ENCODE peak calls at places on chromosome 10, in eight cellular contexts. V, G, U, B, D, R, W and M are unnamed samples.
A peak's percentile ranks its signal among the peaks of the same experiment; 100 is the strongest.

GRCh38 chr10:119803264-119803663 is 69.4 kb downstream of the MCMBP start:
- DNase-seq in V (no peak), G (no peak), U (no peak), B (no peak), D (no peak), R (no peak), W (peak; percentile 75), M (no peak)

GRCh38 chr10:30114871-30115270 is 55.5 kb upstream of the JCAD start:
- DNase-seq in V (no peak), G (no peak), U (no peak), B (no peak), D (no peak), R (no peak), W (peak; percentile 37), M (no peak)

GRCh38 chr10:46198516-46198915 is 88.3 kb upstream of the ANTXRL start:
- DNase-seq in V (no peak), G (no peak), U (no peak), B (no peak), D (no peak), R (no peak), W (no peak), M (no peak)

GRCh38 chr10:130401860-130402765 is 265.9 kb downstream of the GLRX3 start:
- DNase-seq in V (no peak), G (no peak), U (no peak), B (no peak), D (peak; percentile 32), R (no peak), W (no peak), M (no peak)

GRCh38 chr10:30455816-30456215 is 21.8 kb downstream of the MAP3K8 start:
- DNase-seq in V (peak; percentile 31), G (peak; percentile 72), U (no peak), B (no peak), D (no peak), R (peak; percentile 66), W (no peak), M (no peak)

GRCh38 chr10:128059266-128059850 is 66.9 kb downstream of the MKI67 start:
- DNase-seq in V (no peak), G (peak; percentile 68), U (no peak), B (no peak), D (no peak), R (no peak), W (no peak), M (no peak)

GRCh38 chr10:92569071-92569470 is 4.8 kb downstream of the IDE start:
- DNase-seq in V (no peak), G (no peak), U (no peak), B (no peak), D (no peak), R (no peak), W (peak; percentile 6), M (no peak)

GRCh38 chr10:76337641-76338040 is 906.2 kb downstream of the LRMDA start:
- DNase-seq in V (no peak), G (no peak), U (no peak), B (peak; percentile 69), D (no peak), R (no peak), W (peak; percentile 83), M (no peak)

GRCh38 chr10:110158051-110159005 is 49.1 kb upstream of the MXI1 start:
- DNase-seq in V (no peak), G (no peak), U (no peak), B (no peak), D (peak; percentile 53), R (peak; percentile 43), W (no peak), M (no peak)

GRCh38 chr10:3789621-3790020 is 4.6 kb upstream of the KLF6 start:
- DNase-seq in V (no peak), G (no peak), U (no peak), B (no peak), D (no peak), R (no peak), W (no peak), M (no peak)

GRCh38 chr10:111079241-111079760 is 2.5 kb downstream of the ADRA2A start:
- DNase-seq in V (no peak), G (no peak), U (no peak), B (no peak), D (peak; percentile 48), R (peak; percentile 43), W (no peak), M (no peak)

GRCh38 chr10:93447970-93448369 is 34.2 kb downstream of the MYOF start:
- DNase-seq in V (no peak), G (no peak), U (no peak), B (no peak), D (no peak), R (no peak), W (no peak), M (no peak)

GRCh38 chr10:102352066-102352715 is 43.3 kb upstream of the NFKB2 start:
- DNase-seq in V (peak; percentile 59), G (no peak), U (peak; percentile 42), B (peak; percentile 20), D (peak; percentile 88), R (peak; percentile 79), W (no peak), M (peak; percentile 66)

GRCh38 chr10:96858706-96859050 is 26.6 kb downstream of the LCOR start:
- DNase-seq in V (no peak), G (no peak), U (no peak), B (no peak), D (no peak), R (no peak), W (no peak), M (no peak)

GRCh38 chr10:96863922-96864543 is 31.9 kb downstream of the LCOR start:
- DNase-seq in V (no peak), G (no peak), U (peak; percentile 67), B (no peak), D (no peak), R (no peak), W (peak; percentile 70), M (no peak)

GRCh38 chr10:96858038-96858705 is 26.1 kb downstream of the LCOR start:
- DNase-seq in V (no peak), G (no peak), U (no peak), B (no peak), D (no peak), R (no peak), W (peak; percentile 65), M (no peak)

GRCh38 chr10:96857613-96858012 is 25.5 kb downstream of the LCOR start:
- DNase-seq in V (no peak), G (no peak), U (no peak), B (no peak), D (no peak), R (no peak), W (peak; percentile 48), M (no peak)

GRCh38 chr10:96860631-96861277 is 28.7 kb downstream of the LCOR start:
- DNase-seq in V (no peak), G (no peak), U (no peak), B (no peak), D (no peak), R (no peak), W (no peak), M (no peak)
- H3K4me3 ChIP-seq in V (no peak overlapping the region), G (no peak overlapping the region), U (no peak overlapping the region), B (no peak overlapping the region), D (no peak overlapping the region), R (no peak overlapping the region), W (no peak overlapping the region), M (no peak overlapping the region)

GRCh38 chr10:99207340-99207739 is 28.3 kb downstream of the HPSE2 start:
- DNase-seq in V (no peak), G (no peak), U (no peak), B (no peak), D (no peak), R (no peak), W (no peak), M (no peak)
- H3K9me3 ChIP-seq in V (no peaks in the 10 kb centered on the region), G (no peaks in the 10 kb centered on the region), U (no peaks in the 10 kb centered on the region), B (no peaks in the 10 kb centered on the region), D (no peaks in the 10 kb centered on the region), R (no peaks in the 10 kb centered on the region), W (peaks cover 11% of the 10 kb centered on the region), M (no peaks in the 10 kb centered on the region)

DNA sequence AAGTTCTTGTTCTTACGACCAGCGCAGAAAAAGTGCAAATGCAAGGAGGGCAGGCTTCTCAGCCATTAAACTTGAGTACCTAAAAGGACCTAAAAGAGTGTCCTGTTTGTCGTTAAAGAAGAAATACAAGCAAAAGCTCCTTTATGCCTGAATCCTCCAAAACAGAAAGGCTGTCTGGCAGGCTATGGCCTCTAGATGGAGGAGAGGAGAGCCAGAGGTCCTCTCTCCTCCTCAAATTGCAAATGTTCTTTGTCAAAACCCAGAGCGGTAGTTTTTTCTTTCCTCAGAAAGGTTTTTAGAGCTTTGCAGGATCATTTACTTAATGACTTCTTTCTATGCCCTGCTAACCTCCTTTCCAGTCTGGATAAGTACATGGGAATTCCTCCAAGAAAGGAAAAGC is 1.9 kb upstream of the SORCS1 start:
- DNase-seq in V (no peak), G (no peak), U (no peak), B (no peak), D (peak; percentile 57), R (no peak), W (no peak), M (no peak)
- TF ChIP-seq CTCF in V (no peak), G (no peak), U (no peak), B (no peak), D (peak; percentile 71), R (no peak), W (no peak), M (peak; percentile 44)

GRCh38 chr10:48306265-48306869 is at the start of gene MAPK8:
- DNase-seq in V (peak; percentile 96), G (peak; percentile 98), U (peak; percentile 47), B (peak; percentile 47), D (peak; percentile 99), R (peak; percentile 93), W (peak; percentile 63), M (peak; percentile 96)
- H3K4me3 ChIP-seq in V (peak within 1 kb of the TSS; percentile 97), G (peak within 1 kb of the TSS; percentile 86), U (peak within 1 kb of the TSS; percentile 92), B (peak within 1 kb of the TSS; percentile 80), D (peak within 1 kb of the TSS; percentile 94), R (peak within 1 kb of the TSS; percentile 77), W (peak within 1 kb of the TSS; percentile 85), M (peak within 1 kb of the TSS; percentile 78)

GRCh38 chr10:131556897-131557500 is 245.5 kb upstream of the TCERG1L start:
- DNase-seq in V (no peak), G (no peak), U (no peak), B (no peak), D (no peak), R (no peak), W (no peak), M (no peak)
- H3K9me3 ChIP-seq in V (no peaks in the 10 kb centered on the region), G (no peaks in the 10 kb centered on the region), U (no peaks in the 10 kb centered on the region), B (peaks cover 77% of the 10 kb centered on the region), D (no peaks in the 10 kb centered on the region), R (no peaks in the 10 kb centered on the region), W (peaks cover 8% of the 10 kb centered on the region), M (no peaks in the 10 kb centered on the region)

DNA sequence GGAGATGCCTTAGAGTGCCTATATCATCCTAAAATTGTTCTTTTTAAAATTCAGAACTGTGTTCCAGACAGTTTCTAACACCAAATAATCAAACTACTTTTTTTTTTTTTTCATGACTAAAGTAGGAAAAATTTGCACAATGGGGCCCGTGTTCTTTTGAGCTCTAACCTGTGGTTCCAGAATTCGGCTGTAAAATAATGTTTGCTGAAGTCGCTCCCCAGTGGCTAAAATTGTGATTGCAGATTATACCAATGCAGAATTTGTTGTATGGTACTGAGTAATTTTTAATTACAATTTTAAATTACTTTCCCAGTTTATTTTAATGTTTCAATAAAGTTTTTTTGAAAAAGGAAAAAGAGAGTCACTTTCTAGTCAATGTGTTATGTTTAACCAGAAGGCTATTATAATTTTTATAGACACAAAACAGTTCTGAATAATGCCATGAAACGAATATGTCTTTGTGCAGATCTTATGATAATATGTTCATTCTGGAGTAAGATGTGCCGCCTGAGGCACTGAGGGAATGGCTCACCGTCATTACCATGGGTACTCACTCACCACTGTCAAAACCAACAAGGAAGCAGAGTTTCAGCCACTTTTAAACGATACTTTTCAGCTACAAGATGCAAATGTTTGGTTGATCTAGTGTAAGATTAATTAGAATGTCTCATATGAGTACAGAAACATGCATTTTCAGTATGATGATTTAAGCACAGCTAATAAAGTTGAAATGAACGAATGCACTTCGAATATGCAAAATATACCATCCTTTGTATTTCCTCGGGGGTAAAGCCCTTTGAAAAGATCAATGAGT is 173.6 kb downstream of the PRKCQ start:
- DNase-seq in V (no peak), G (no peak), U (no peak), B (no peak), D (no peak), R (no peak), W (peak; percentile 20), M (no peak)
- TF ChIP-seq CTCF in V (peak; percentile 44), G (peak; percentile 17), U (peak; percentile 55), B (peak; percentile 63), D (peak; percentile 63), R (peak; percentile 66), W (peak; percentile 62), M (peak; percentile 47)